ENCODE peak calls at places on chromosomes 5 and 9, in eight cellular contexts. D is HFFc6, S is neural crest cell, Z is lung microvascular endothelial cell, L is testis, J is left cardiac atrium, I is thyroid gland, W is EL. C is an unnamed sample.

GRCh38 chr5:157917909-157918809 is 59.2 kb upstream of the CLINT1 start:
- DNase-seq in D (peak; percentile 80), S (peak; percentile 47), Z (peak; percentile 69), L (peak; percentile 80), J (peak; percentile 76), I (peak; percentile 66), W (peak; percentile 75), C (peak; percentile 73)

GRCh38 chr9:89606049-89606481 is 1.3 kb downstream of the GADD45G start:
- DNase-seq in D (peak; percentile 24), S (peak; percentile 36), Z (peak; percentile 78), L (peak; percentile 57), J (peak; percentile 82), I (peak; percentile 86), W (peak; percentile 78), C (peak; percentile 55)

GRCh38 chr5:119417891-119418781 is 34.2 kb upstream of the HSD17B4 start:
- DNase-seq in D (peak; percentile 68), S (no peak), Z (no peak), L (no peak), J (no peak), I (no peak), W (peak; percentile 69), C (peak; percentile 26)

GRCh38 chr9:15206949-15207696 is 99.9 kb downstream of the TTC39B start:
- DNase-seq in D (no peak), S (no peak), Z (peak; percentile 5), L (no peak), J (no peak), I (no peak), W (peak; percentile 4), C (peak; percentile 35)

GRCh38 chr5:138033916-138034315 is 1.0 kb upstream of the FAM13B start:
- DNase-seq in D (peak; percentile 70), S (no peak), Z (no peak), L (no peak), J (no peak), I (no peak), W (peak; percentile 81), C (peak; percentile 83)

GRCh38 chr5:67089200-67089725 is 107.3 kb downstream of the CD180 start:
- DNase-seq in D (peak; percentile 5), S (no peak), Z (no peak), L (no peak), J (no peak), I (peak; percentile 14), W (no peak), C (peak; percentile 23)

GRCh38 chr5:135369952-135370351 is 29.1 kb downstream of the MACROH2A1 start:
- DNase-seq in D (no peak), S (no peak), Z (no peak), L (no peak), J (no peak), I (no peak), W (no peak), C (no peak)

GRCh38 chr9:38250279-38251035 is 142.0 kb upstream of the ALDH1B1 start:
- DNase-seq in D (no peak), S (no peak), Z (no peak), L (no peak), J (no peak), I (no peak), W (no peak), C (no peak)

GRCh38 chr9:112203536-112203935 is 28.4 kb upstream of the SUSD1 start:
- DNase-seq in D (peak; percentile 71), S (no peak), Z (peak; percentile 16), L (no peak), J (no peak), I (no peak), W (peak; percentile 78), C (peak; percentile 76)

GRCh38 chr9:22240619-22241018 is 206.0 kb upstream of the DMRTA1 start:
- DNase-seq in D (peak; percentile 11), S (no peak), Z (peak; percentile 73), L (no peak), J (no peak), I (no peak), W (peak; percentile 68), C (peak; percentile 78)

GRCh38 chr9:79621916-79622575 is 50.3 kb downstream of the TLE4 start:
- DNase-seq in D (no peak), S (no peak), Z (no peak), L (no peak), J (no peak), I (no peak), W (no peak), C (no peak)

GRCh38 chr9:128627127-128627715 is 29.4 kb downstream of the DYNC2I2 start:
- DNase-seq in D (no peak), S (no peak), Z (no peak), L (no peak), J (peak; percentile 27), I (no peak), W (no peak), C (no peak)

GRCh38 chr9:100714372-100715099 is 136.7 kb downstream of the CAVIN4 start:
- DNase-seq in D (peak; percentile 46), S (peak; percentile 89), Z (peak; percentile 60), L (peak; percentile 79), J (peak; percentile 58), I (peak; percentile 14), W (peak; percentile 55), C (peak; percentile 66)

GRCh38 chr5:154608531-154609011 is 130.5 kb upstream of the HAND1 start:
- DNase-seq in D (no peak), S (no peak), Z (no peak), L (no peak), J (no peak), I (no peak), W (no peak), C (no peak)

GRCh38 chr9:18451409-18451808 is 22.5 kb upstream of the ADAMTSL1 start:
- DNase-seq in D (no peak), S (no peak), Z (no peak), L (no peak), J (no peak), I (no peak), W (no peak), C (no peak)

GRCh38 chr9:78278177-78278777 is 18.6 kb upstream of the PSAT1 start:
- DNase-seq in D (peak; percentile 10), S (no peak), Z (no peak), L (no peak), J (no peak), I (no peak), W (no peak), C (no peak)

GRCh38 chr5:121189569-121190305 is 661.9 kb upstream of the FTMT start:
- DNase-seq in D (no peak), S (no peak), Z (peak; percentile 10), L (peak; percentile 43), J (peak; percentile 18), I (peak; percentile 43), W (peak; percentile 26), C (peak; percentile 38)

GRCh38 chr9:136793063-136793946 is 2.2 kb downstream of the TMEM141 start:
- DNase-seq in D (no peak), S (no peak), Z (peak; percentile 19), L (peak; percentile 64), J (no peak), I (peak; percentile 6), W (no peak), C (no peak)

GRCh38 chr5:133828727-133829126 is 139.7 kb downstream of the C5orf15 start:
- DNase-seq in D (no peak), S (no peak), Z (no peak), L (peak; percentile 46), J (no peak), I (no peak), W (no peak), C (no peak)

GRCh38 chr9:13049223-13049622 is 230.3 kb downstream of the MPDZ start:
- DNase-seq in D (no peak), S (no peak), Z (no peak), L (no peak), J (no peak), I (no peak), W (no peak), C (no peak)

GRCh38 chr9:93133641-93134017 is 422 bp downstream of the NINJ1 start:
- DNase-seq in D (peak; percentile 74), S (peak; percentile 51), Z (peak; percentile 90), L (peak; percentile 84), J (peak; percentile 86), I (peak; percentile 78), W (peak; percentile 87), C (peak; percentile 92)

GRCh38 chr9:137280478-137281344 is 3.2 kb downstream of the TOR4A start:
- DNase-seq in D (no peak), S (peak; percentile 42), Z (no peak), L (no peak), J (no peak), I (no peak), W (no peak), C (no peak)

GRCh38 chr9:114385412-114386181 is 2.2 kb downstream of the AKNA start:
- DNase-seq in D (peak; percentile 96), S (no peak), Z (peak; percentile 89), L (peak; percentile 73), J (peak; percentile 71), I (peak; percentile 38), W (peak; percentile 98), C (peak; percentile 97)

GRCh38 chr5:159022178-159022556 is 77.5 kb downstream of the EBF1 start:
- DNase-seq in D (peak; percentile 2), S (peak; percentile 25), Z (no peak), L (peak; percentile 34), J (peak; percentile 65), I (peak; percentile 34), W (peak; percentile 88), C (peak; percentile 69)

GRCh38 chr5:29304555-29304954 is 1888.9 kb upstream of the CDH6 start:
- DNase-seq in D (no peak), S (no peak), Z (no peak), L (no peak), J (no peak), I (no peak), W (no peak), C (no peak)

GRCh38 chr5:149282966-149283332 is 11.3 kb downstream of the AFAP1L1 start:
- DNase-seq in D (no peak), S (no peak), Z (no peak), L (no peak), J (no peak), I (no peak), W (no peak), C (no peak)

GRCh38 chr5:173303878-173304590 is 24.2 kb downstream of the STC2 start:
- DNase-seq in D (no peak), S (no peak), Z (no peak), L (no peak), J (no peak), I (no peak), W (peak; percentile 45), C (peak; percentile 68)

GRCh38 chr9:136100700-136101614 is 5.9 kb upstream of the NACC2 start:
- DNase-seq in D (no peak), S (no peak), Z (no peak), L (no peak), J (no peak), I (no peak), W (no peak), C (no peak)

GRCh38 chr9:134546746-134547145 is 94.9 kb upstream of the COL5A1 start:
- DNase-seq in D (no peak), S (no peak), Z (no peak), L (no peak), J (no peak), I (no peak), W (no peak), C (no peak)

GRCh38 chr5:143806568-143806967 is 5.4 kb upstream of the HMHB1 start:
- DNase-seq in D (no peak), S (no peak), Z (no peak), L (no peak), J (no peak), I (peak; percentile 9), W (no peak), C (no peak)

GRCh38 chr5:173094012-173094661 is 38.0 kb downstream of the CREBRF start:
- DNase-seq in D (peak; percentile 80), S (no peak), Z (peak; percentile 81), L (no peak), J (no peak), I (no peak), W (peak; percentile 87), C (peak; percentile 51)

GRCh38 chr5:111859533-111860270 is 102.7 kb upstream of the NREP start:
- DNase-seq in D (peak; percentile 45), S (no peak), Z (peak; percentile 2), L (no peak), J (no peak), I (no peak), W (peak; percentile 54), C (peak; percentile 4)

GRCh38 chr5:36728697-36729543 is 122.5 kb downstream of the SLC1A3 start:
- DNase-seq in D (peak; percentile 67), S (no peak), Z (peak; percentile 71), L (peak; percentile 23), J (no peak), I (no peak), W (peak; percentile 62), C (peak; percentile 78)

C was measured in ELR.